ENCODE peak calls at places on chromosomes 12 and 14, in ten cellular contexts. One of them, this sample, is unnamed.

GRCh38 chr12:28710882-28711281 is 438.2 kb upstream of the FAR2 start:
- DNase-seq in sigmoid colon: no peak
- DNase-seq in HepG2: no peak
- DNase-seq in suprapubic skin: no peak
- DNase-seq in endothelial cell of umbilical vein: no peak
- DNase-seq in prostate gland: no peak
- DNase-seq in uterus: no peak
- DNase-seq in ovary: no peak
- DNase-seq in A549: no peak
- DNase-seq in HCT116: no peak
- DNase-seq in this sample: no peak

GRCh38 chr12:32211066-32211768 is 104.6 kb downstream of the BICD1 start:
- DNase-seq in sigmoid colon: no peak
- DNase-seq in HepG2: no peak
- DNase-seq in suprapubic skin: no peak
- DNase-seq in endothelial cell of umbilical vein: no peak
- DNase-seq in prostate gland: no peak
- DNase-seq in uterus: no peak
- DNase-seq in ovary: no peak
- DNase-seq in A549: no peak
- DNase-seq in HCT116: no peak
- DNase-seq in this sample: no peak

GRCh38 chr12:19553177-19553576 is 113.9 kb downstream of the AEBP2 start:
- DNase-seq in sigmoid colon: no peak
- DNase-seq in HepG2: no peak
- DNase-seq in suprapubic skin: no peak
- DNase-seq in endothelial cell of umbilical vein: no peak
- DNase-seq in prostate gland: no peak
- DNase-seq in uterus: no peak
- DNase-seq in ovary: no peak
- DNase-seq in A549: no peak
- DNase-seq in HCT116: no peak
- DNase-seq in this sample: no peak

GRCh38 chr14:34251662-34252061 is 210.4 kb downstream of the SPTSSA start:
- DNase-seq in sigmoid colon: no peak
- DNase-seq in HepG2: no peak
- DNase-seq in suprapubic skin: no peak
- DNase-seq in endothelial cell of umbilical vein: peak; percentile 42
- DNase-seq in prostate gland: no peak
- DNase-seq in uterus: no peak
- DNase-seq in ovary: no peak
- DNase-seq in A549: no peak
- DNase-seq in HCT116: no peak
- DNase-seq in this sample: no peak

GRCh38 chr12:132620893-132621656 is 2.5 kb downstream of the P2RX2 start:
- DNase-seq in sigmoid colon: no peak
- DNase-seq in HepG2: no peak
- DNase-seq in suprapubic skin: no peak
- DNase-seq in endothelial cell of umbilical vein: no peak
- DNase-seq in prostate gland: no peak
- DNase-seq in uterus: no peak
- DNase-seq in ovary: no peak
- DNase-seq in A549: no peak
- DNase-seq in HCT116: no peak
- DNase-seq in this sample: no peak

GRCh38 chr12:12273291-12273957 is 6.6 kb upstream of the LRP6 start:
- DNase-seq in sigmoid colon: no peak
- DNase-seq in HepG2: no peak
- DNase-seq in suprapubic skin: no peak
- DNase-seq in endothelial cell of umbilical vein: no peak
- DNase-seq in prostate gland: no peak
- DNase-seq in uterus: no peak
- DNase-seq in ovary: no peak
- DNase-seq in A549: no peak
- DNase-seq in HCT116: no peak
- DNase-seq in this sample: no peak

GRCh38 chr14:102898298-102898697 is 24.2 kb upstream of the AMN start:
- DNase-seq in sigmoid colon: no peak
- DNase-seq in HepG2: no peak
- DNase-seq in suprapubic skin: no peak
- DNase-seq in endothelial cell of umbilical vein: no peak
- DNase-seq in prostate gland: no peak
- DNase-seq in uterus: no peak
- DNase-seq in ovary: no peak
- DNase-seq in A549: no peak
- DNase-seq in HCT116: no peak
- DNase-seq in this sample: peak; percentile 9

GRCh38 chr12:44052554-44052953 is 216.7 kb downstream of the TMEM117 start:
- DNase-seq in sigmoid colon: no peak
- DNase-seq in HepG2: no peak
- DNase-seq in suprapubic skin: no peak
- DNase-seq in endothelial cell of umbilical vein: no peak
- DNase-seq in prostate gland: no peak
- DNase-seq in uterus: no peak
- DNase-seq in ovary: no peak
- DNase-seq in A549: no peak
- DNase-seq in HCT116: no peak
- DNase-seq in this sample: no peak

GRCh38 chr12:64457036-64457435 is 5.1 kb downstream of the TBK1 start:
- DNase-seq in sigmoid colon: no peak
- DNase-seq in HepG2: no peak
- DNase-seq in suprapubic skin: no peak
- DNase-seq in endothelial cell of umbilical vein: peak; percentile 87
- DNase-seq in prostate gland: no peak
- DNase-seq in uterus: no peak
- DNase-seq in ovary: no peak
- DNase-seq in A549: no peak
- DNase-seq in HCT116: no peak
- DNase-seq in this sample: no peak

GRCh38 chr12:4991373-4991772 is 52.3 kb upstream of the KCNA5 start:
- DNase-seq in sigmoid colon: no peak
- DNase-seq in HepG2: no peak
- DNase-seq in suprapubic skin: no peak
- DNase-seq in endothelial cell of umbilical vein: no peak
- DNase-seq in prostate gland: no peak
- DNase-seq in uterus: no peak
- DNase-seq in ovary: no peak
- DNase-seq in A549: no peak
- DNase-seq in HCT116: no peak
- DNase-seq in this sample: no peak

GRCh38 chr12:132028111-132028510 is 78.4 kb downstream of the EP400 start:
- DNase-seq in sigmoid colon: no peak
- DNase-seq in HepG2: no peak
- DNase-seq in suprapubic skin: no peak
- DNase-seq in endothelial cell of umbilical vein: no peak
- DNase-seq in prostate gland: no peak
- DNase-seq in uterus: no peak
- DNase-seq in ovary: no peak
- DNase-seq in A549: no peak
- DNase-seq in HCT116: no peak
- DNase-seq in this sample: no peak

GRCh38 chr14:97602438-97603117 is 805.4 kb downstream of the VRK1 start:
- DNase-seq in sigmoid colon: no peak
- DNase-seq in HepG2: no peak
- DNase-seq in suprapubic skin: no peak
- DNase-seq in endothelial cell of umbilical vein: no peak
- DNase-seq in prostate gland: no peak
- DNase-seq in uterus: no peak
- DNase-seq in ovary: no peak
- DNase-seq in A549: no peak
- DNase-seq in HCT116: no peak
- DNase-seq in this sample: no peak

GRCh38 chr14:90828642-90829487 is 12.6 kb upstream of the TTC7B start:
- DNase-seq in sigmoid colon: no peak
- DNase-seq in HepG2: no peak
- DNase-seq in suprapubic skin: no peak
- DNase-seq in endothelial cell of umbilical vein: no peak
- DNase-seq in prostate gland: no peak
- DNase-seq in uterus: peak; percentile 32
- DNase-seq in ovary: no peak
- DNase-seq in A549: no peak
- DNase-seq in HCT116: no peak
- DNase-seq in this sample: no peak

GRCh38 chr12:102118874-102119273 is 1.0 kb downstream of the NUP37 start:
- DNase-seq in sigmoid colon: no peak
- DNase-seq in HepG2: no peak
- DNase-seq in suprapubic skin: no peak
- DNase-seq in endothelial cell of umbilical vein: no peak
- DNase-seq in prostate gland: no peak
- DNase-seq in uterus: no peak
- DNase-seq in ovary: no peak
- DNase-seq in A549: no peak
- DNase-seq in HCT116: no peak
- DNase-seq in this sample: no peak
- H3K4me3 ChIP-seq in sigmoid colon: peak overlapping the region; percentile 75
- H3K4me3 ChIP-seq in HepG2: peak overlapping the region; percentile 83
- H3K4me3 ChIP-seq in suprapubic skin: peak overlapping the region; percentile 69
- H3K4me3 ChIP-seq in endothelial cell of umbilical vein: no peak overlapping the region
- H3K4me3 ChIP-seq in prostate gland: no peak overlapping the region
- H3K4me3 ChIP-seq in uterus: peak overlapping the region; percentile 72
- H3K4me3 ChIP-seq in ovary: peak overlapping the region; percentile 76
- H3K4me3 ChIP-seq in A549: peak overlapping the region; percentile 64
- H3K4me3 ChIP-seq in HCT116: peak overlapping the region; percentile 97
- H3K4me3 ChIP-seq in this sample: peak overlapping the region; percentile 69

GRCh38 chr14:73025544-73025943 is 1.4 kb downstream of the ZFYVE1 start:
- DNase-seq in sigmoid colon: no peak
- DNase-seq in HepG2: no peak
- DNase-seq in suprapubic skin: no peak
- DNase-seq in endothelial cell of umbilical vein: no peak
- DNase-seq in prostate gland: no peak
- DNase-seq in uterus: no peak
- DNase-seq in ovary: no peak
- DNase-seq in A549: peak; percentile 31
- DNase-seq in HCT116: no peak
- DNase-seq in this sample: no peak

GRCh38 chr14:73027984-73028383 is 1.1 kb upstream of the ZFYVE1 start:
- DNase-seq in sigmoid colon: no peak
- DNase-seq in HepG2: no peak
- DNase-seq in suprapubic skin: no peak
- DNase-seq in endothelial cell of umbilical vein: no peak
- DNase-seq in prostate gland: no peak
- DNase-seq in uterus: no peak
- DNase-seq in ovary: no peak
- DNase-seq in A549: no peak
- DNase-seq in HCT116: no peak
- DNase-seq in this sample: no peak

GRCh38 chr14:73027546-73027945 is 640 bp upstream of the ZFYVE1 start:
- DNase-seq in sigmoid colon: no peak
- DNase-seq in HepG2: no peak
- DNase-seq in suprapubic skin: no peak
- DNase-seq in endothelial cell of umbilical vein: no peak
- DNase-seq in prostate gland: no peak
- DNase-seq in uterus: no peak
- DNase-seq in ovary: no peak
- DNase-seq in A549: no peak
- DNase-seq in HCT116: no peak
- DNase-seq in this sample: no peak

GRCh38 chr14:73026243-73026844 is 562 bp downstream of the ZFYVE1 start:
- DNase-seq in sigmoid colon: no peak
- DNase-seq in HepG2: no peak
- DNase-seq in suprapubic skin: no peak
- DNase-seq in endothelial cell of umbilical vein: no peak
- DNase-seq in prostate gland: no peak
- DNase-seq in uterus: no peak
- DNase-seq in ovary: peak; percentile 58
- DNase-seq in A549: no peak
- DNase-seq in HCT116: no peak
- DNase-seq in this sample: no peak

GRCh38 chr14:73026845-73027542 is at the start of gene ZFYVE1:
- DNase-seq in sigmoid colon: peak; percentile 98
- DNase-seq in HepG2: peak; percentile 96
- DNase-seq in suprapubic skin: peak; percentile 98
- DNase-seq in endothelial cell of umbilical vein: peak; percentile 99
- DNase-seq in prostate gland: peak; percentile 98
- DNase-seq in uterus: peak; percentile 96
- DNase-seq in ovary: peak; percentile 92
- DNase-seq in A549: peak; percentile 98
- DNase-seq in HCT116: peak; percentile 95
- DNase-seq in this sample: peak; percentile 95
- TF ChIP-seq POLR2A in sigmoid colon: peak; percentile 64
- TF ChIP-seq POLR2A in HepG2: peak; percentile 55
- TF ChIP-seq POLR2A in suprapubic skin: peak; percentile 73
- TF ChIP-seq POLR2A in endothelial cell of umbilical vein: peak; percentile 85
- TF ChIP-seq POLR2A in prostate gland: peak; percentile 80
- TF ChIP-seq POLR2A in uterus: peak; percentile 63
- TF ChIP-seq POLR2A in ovary: peak; percentile 39
- TF ChIP-seq POLR2A in A549: peak; percentile 61
- TF ChIP-seq POLR2A in HCT116: no peak
- TF ChIP-seq POLR2A in this sample: peak; percentile 37

DNA sequence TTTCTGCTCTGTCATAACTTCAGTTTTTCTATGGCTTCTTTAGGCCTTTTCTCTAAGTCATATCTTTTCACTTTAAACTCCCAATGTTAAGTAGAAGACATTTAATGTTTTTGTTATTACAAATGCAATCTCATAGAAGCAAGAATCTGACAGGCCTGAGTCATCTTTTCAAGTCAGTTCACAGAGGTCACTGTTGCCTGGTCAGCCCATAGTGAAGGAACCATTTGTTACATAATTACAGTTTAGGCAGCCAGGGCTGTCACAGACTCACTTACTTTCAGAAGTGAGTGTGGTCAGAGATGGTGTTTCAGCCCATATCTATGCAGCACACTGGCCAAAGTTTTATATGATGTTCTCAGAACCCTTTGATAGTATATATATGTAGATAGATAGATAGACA is 46.5 kb downstream of the CCER1 start:
- DNase-seq in sigmoid colon: no peak
- DNase-seq in HepG2: no peak
- DNase-seq in suprapubic skin: no peak
- DNase-seq in endothelial cell of umbilical vein: peak; percentile 69
- DNase-seq in prostate gland: no peak
- DNase-seq in uterus: no peak
- DNase-seq in ovary: no peak
- DNase-seq in A549: peak; percentile 10
- DNase-seq in HCT116: no peak
- DNase-seq in this sample: no peak
- H3K27ac ChIP-seq in sigmoid colon: no peak overlapping the region
- H3K27ac ChIP-seq in HepG2: no peak overlapping the region
- H3K27ac ChIP-seq in suprapubic skin: no peak overlapping the region
- H3K27ac ChIP-seq in endothelial cell of umbilical vein: no peak overlapping the region
- H3K27ac ChIP-seq in prostate gland: no peak overlapping the region
- H3K27ac ChIP-seq in uterus: no peak overlapping the region
- H3K27ac ChIP-seq in ovary: no peak overlapping the region
- H3K27ac ChIP-seq in A549: no peak overlapping the region
- H3K27ac ChIP-seq in HCT116: no peak overlapping the region
- H3K27ac ChIP-seq in this sample: no peak overlapping the region

DNA sequence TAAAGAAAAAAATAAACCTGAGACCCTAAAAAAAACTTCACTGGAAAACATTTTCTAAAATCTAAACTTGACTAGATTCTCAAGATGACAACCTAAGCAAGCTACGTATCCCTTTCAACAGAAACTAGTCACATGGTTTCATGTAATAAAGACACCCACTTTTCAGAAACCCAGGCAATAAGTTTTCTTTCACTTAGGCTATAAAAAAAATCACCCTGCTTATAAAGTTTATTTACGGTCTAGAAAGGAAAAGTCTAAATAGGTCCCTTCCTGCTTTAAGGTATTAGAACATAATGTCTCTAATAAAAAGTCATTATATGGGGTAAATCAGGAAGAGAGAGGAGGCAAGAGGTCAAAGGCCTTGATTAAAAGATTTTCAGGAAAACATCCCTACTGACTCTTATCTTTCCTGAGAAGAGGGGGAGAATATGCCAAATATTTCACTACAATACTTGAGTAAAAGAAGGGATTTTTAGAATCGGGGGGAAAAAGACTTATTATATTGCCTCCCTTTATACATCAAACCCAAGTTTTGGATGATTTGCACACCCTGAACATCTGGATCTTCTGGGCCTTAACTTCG is 9.5 kb downstream of the CLIP1 start:
- DNase-seq in sigmoid colon: no peak
- DNase-seq in HepG2: no peak
- DNase-seq in suprapubic skin: no peak
- DNase-seq in endothelial cell of umbilical vein: peak; percentile 27
- DNase-seq in prostate gland: no peak
- DNase-seq in uterus: no peak
- DNase-seq in ovary: no peak
- DNase-seq in A549: no peak
- DNase-seq in HCT116: no peak
- DNase-seq in this sample: no peak
- H3K4me3 ChIP-seq in sigmoid colon: no peak overlapping the region
- H3K4me3 ChIP-seq in HepG2: no peak overlapping the region
- H3K4me3 ChIP-seq in suprapubic skin: no peak overlapping the region
- H3K4me3 ChIP-seq in endothelial cell of umbilical vein: no peak overlapping the region
- H3K4me3 ChIP-seq in prostate gland: no peak overlapping the region
- H3K4me3 ChIP-seq in uterus: no peak overlapping the region
- H3K4me3 ChIP-seq in ovary: no peak overlapping the region
- H3K4me3 ChIP-seq in A549: no peak overlapping the region
- H3K4me3 ChIP-seq in HCT116: no peak overlapping the region
- H3K4me3 ChIP-seq in this sample: no peak overlapping the region

This sample was measured in breast epithelium.